ENCODE peak calls at places on chromosome 11, in seven cellular contexts. C is H9, Z is mesenchymal stem cell, Y is neuronal stem cell, K is IMR-90, L is H1, Q is trophoblast cell. B is an unnamed sample.

GRCh38 chr11:119085523-119085878 is 820 bp downstream of the HMBS start:
- DNase-seq in Y (no peak), K (no peak), C (no peak), Z (no peak), L (no peak), Q (no peak), B (no peak)

GRCh38 chr11:107496011-107496410 is 38.4 kb upstream of the CWF19L2 start:
- DNase-seq in Q (no peak), K (peak; percentile 61), Y (no peak), C (no peak), Z (peak; percentile 18), L (no peak), B (no peak)

GRCh38 chr11:68450711-68451110 is 9.8 kb upstream of the PPP6R3 start:
- DNase-seq in C (no peak), L (no peak), Q (no peak), K (no peak), Z (no peak), Y (no peak), B (no peak)

GRCh38 chr11:133382217-133382746 is 150.0 kb downstream of the OPCML start:
- DNase-seq in Q (no peak), L (no peak), C (no peak), K (no peak), Y (no peak), Z (no peak), B (no peak)

GRCh38 chr11:111283945-111284481 is 14.3 kb upstream of the POU2AF3 start:
- DNase-seq in L (no peak), Z (peak; percentile 35), Q (peak; percentile 85), K (peak; percentile 51), C (peak; percentile 46), Y (no peak), B (no peak)

GRCh38 chr11:13954591-13954990 is 7.9 kb upstream of the SPON1 start:
- DNase-seq in C (no peak), Q (no peak), L (no peak), Z (no peak), K (no peak), Y (no peak), B (no peak)

GRCh38 chr11:32045456-32045855 is 45.4 kb upstream of the RCN1 start:
- DNase-seq in Y (no peak), Q (no peak), Z (no peak), C (no peak), L (no peak), K (no peak), B (no peak)

GRCh38 chr11:78657968-78658839 is 83.5 kb upstream of the NARS2 start:
- DNase-seq in Y (no peak), C (no peak), Q (no peak), L (peak; percentile 22), Z (no peak), K (no peak), B (no peak)

GRCh38 chr11:102836290-102836875 is 7.0 kb downstream of the MMP3 start:
- DNase-seq in K (peak; percentile 78), Y (no peak), Z (peak; percentile 24), L (no peak), Q (no peak), C (no peak), B (peak; percentile 31)

GRCh38 chr11:110907629-110908028 is 195.4 kb upstream of the ARHGAP20 start:
- DNase-seq in L (no peak), C (no peak), Y (no peak), Q (no peak), Z (peak; percentile 77), K (peak; percentile 98), B (no peak)

GRCh38 chr11:66015094-66015881 is 3.5 kb downstream of the CST6 start:
- DNase-seq in K (no peak), Y (no peak), C (no peak), Z (no peak), Q (no peak), L (no peak), B (no peak)

GRCh38 chr11:60905551-60906113 is 753 bp downstream of the PRPF19 start:
- DNase-seq in C (no peak), Q (peak; percentile 12), Y (no peak), Z (peak; percentile 61), L (no peak), K (peak; percentile 78), B (peak; percentile 16)

GRCh38 chr11:63017306-63017974 is 1.8 kb upstream of the SLC22A8 start:
- DNase-seq in C (no peak), L (no peak), K (no peak), Z (no peak), Y (no peak), Q (no peak), B (peak; percentile 52)

GRCh38 chr11:81237139-81237538 is 1496.5 kb downstream of the FAM181B start:
- DNase-seq in Q (peak; percentile 7), C (no peak), Z (peak; percentile 59), L (no peak), Y (peak; percentile 50), K (peak; percentile 4), B (peak; percentile 68)

GRCh38 chr11:94169930-94170329 is 41.3 kb downstream of the PANX1 start:
- DNase-seq in C (no peak), Y (no peak), L (no peak), K (no peak), Z (no peak), Q (no peak), B (no peak)
- H3K18ac ChIP-seq in C (no peak overlapping the region), Y (no peak overlapping the region), L (no peak overlapping the region), K (no peak overlapping the region), Z (no peak overlapping the region), Q (no peak overlapping the region), B (no peak overlapping the region)

GRCh38 chr11:45532552-45532951 is 132.9 kb downstream of the CHST1 start:
- DNase-seq in Z (no peak), L (no peak), Y (no peak), K (no peak), Q (no peak), C (no peak), B (no peak)

GRCh38 chr11:45530111-45530510 is 135.3 kb downstream of the CHST1 start:
- DNase-seq in Z (no peak), L (no peak), Y (no peak), Q (no peak), K (no peak), C (no peak), B (no peak)

GRCh38 chr11:45527898-45528297 is 137.5 kb downstream of the CHST1 start:
- DNase-seq in Q (no peak), Z (no peak), L (no peak), Y (no peak), K (no peak), C (no peak), B (no peak)

GRCh38 chr11:45530776-45531175 is 134.6 kb downstream of the CHST1 start:
- DNase-seq in K (no peak), C (no peak), L (no peak), Q (no peak), Z (no peak), Y (no peak), B (no peak)

GRCh38 chr11:45528435-45528834 is 137.0 kb downstream of the CHST1 start:
- DNase-seq in L (no peak), Q (no peak), C (no peak), Y (no peak), Z (no peak), K (no peak), B (no peak)
- H3K18ac ChIP-seq in L (no peak overlapping the region), Q (no peak overlapping the region), C (no peak overlapping the region), Y (no peak overlapping the region), Z (no peak overlapping the region), K (no peak overlapping the region), B (no peak overlapping the region)

DNA sequence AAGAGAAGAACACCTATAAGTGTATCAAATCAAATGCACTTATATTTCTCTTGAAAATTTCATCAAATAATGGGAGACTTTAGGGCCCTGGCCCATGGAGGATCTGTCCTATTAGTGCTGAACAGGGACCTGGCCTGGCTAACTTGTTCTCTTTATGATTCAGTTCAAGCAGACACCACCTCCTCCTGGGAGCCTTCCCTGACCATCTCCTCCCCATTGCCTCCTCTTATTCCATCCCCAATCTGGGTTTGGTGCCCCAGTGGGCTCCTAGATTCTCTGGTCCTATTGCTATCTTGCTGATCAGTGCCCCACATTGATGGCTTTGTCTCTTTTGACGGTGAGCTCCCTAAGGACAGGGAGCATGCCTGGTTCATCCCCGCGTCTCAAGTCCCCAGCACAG is 60.1 kb downstream of the MICAL2 start:
- DNase-seq in Y (no peak), Z (no peak), C (no peak), L (no peak), K (no peak), Q (no peak), B (no peak)
- H3K18ac ChIP-seq in Y (no peak overlapping the region), Z (peak overlapping the region; percentile 55), C (no peak overlapping the region), L (no peak overlapping the region), K (peak overlapping the region; percentile 57), Q (peak overlapping the region; percentile 9), B (no peak overlapping the region)

GRCh38 chr11:64263947-64264317 is 12.6 kb downstream of the PLCB3 start:
- DNase-seq in K (no peak), Z (no peak), Y (no peak), C (no peak), L (no peak), Q (no peak), B (no peak)

GRCh38 chr11:64267207-64267945 is 16.0 kb downstream of the PLCB3 start:
- DNase-seq in Z (no peak), Y (no peak), L (no peak), K (no peak), C (no peak), Q (no peak), B (no peak)

GRCh38 chr11:64264371-64264852 is 13.1 kb downstream of the PLCB3 start:
- DNase-seq in Z (no peak), Y (no peak), K (no peak), Q (no peak), C (no peak), L (no peak), B (no peak)

GRCh38 chr11:64266339-64266738 is 15.0 kb downstream of the PLCB3 start:
- DNase-seq in L (no peak), K (no peak), Y (no peak), C (no peak), Q (no peak), Z (no peak), B (no peak)

DNA sequence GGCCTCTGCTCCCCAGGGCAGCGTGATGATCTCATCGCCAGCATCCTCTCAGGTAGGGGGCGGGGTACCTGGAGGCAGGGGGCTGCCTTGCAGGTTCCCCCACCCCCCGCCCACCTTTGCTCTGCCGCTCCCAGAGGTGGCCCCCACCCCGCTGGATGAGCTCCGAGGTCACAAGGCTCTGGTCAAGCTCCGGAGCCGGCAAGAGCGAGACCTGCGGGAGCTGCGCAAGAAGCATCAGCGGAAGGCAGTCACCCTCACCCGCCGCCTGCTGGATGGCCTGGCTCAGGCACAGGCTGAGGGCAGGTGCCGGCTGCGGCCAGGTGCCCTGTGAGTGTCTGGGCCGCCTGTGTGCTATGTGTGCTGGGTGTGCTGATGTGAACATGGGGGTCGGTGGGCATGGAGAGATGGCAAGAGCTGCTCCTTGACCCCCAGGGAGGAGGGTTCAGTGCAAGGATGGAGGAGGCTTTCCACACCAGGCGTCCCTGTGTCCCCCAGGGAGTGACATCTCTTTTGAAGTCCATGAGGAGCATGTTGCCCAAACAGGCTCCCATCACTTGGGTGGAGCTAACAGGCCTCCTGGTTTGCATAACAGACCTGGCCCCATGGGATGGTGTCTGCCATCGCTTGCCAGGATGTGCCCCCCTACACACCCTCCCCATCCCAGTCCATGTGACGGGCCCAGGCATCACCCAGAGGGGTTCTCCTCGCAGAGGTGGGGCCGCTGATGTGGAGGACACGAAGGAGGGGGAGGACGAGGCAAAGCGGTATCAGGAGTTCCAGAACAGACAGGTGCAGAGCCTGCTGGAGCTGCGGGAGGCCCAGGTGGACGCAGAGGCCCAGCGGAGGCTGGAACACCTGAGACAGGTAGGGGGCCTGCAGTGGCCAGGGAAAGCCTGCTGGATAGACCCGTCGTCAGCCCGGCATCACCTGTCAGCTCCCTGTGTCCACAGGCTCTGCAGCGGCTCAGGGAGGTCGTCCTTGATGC is 14.1 kb downstream of the PLCB3 start:
- DNase-seq in Y (no peak), Z (no peak), C (no peak), L (no peak), Q (no peak), K (no peak), B (no peak)
- H3K18ac ChIP-seq in Y (no peak overlapping the region), Z (no peak overlapping the region), C (no peak overlapping the region), L (no peak overlapping the region), Q (no peak overlapping the region), K (no peak overlapping the region), B (no peak overlapping the region)

GRCh38 chr11:104254347-104254746 is 90.4 kb upstream of the PDGFD start:
- DNase-seq in Q (no peak), Y (peak; percentile 71), Z (peak; percentile 41), C (peak; percentile 85), L (peak; percentile 87), K (no peak), B (peak; percentile 86)
- H3K18ac ChIP-seq in Q (no peak overlapping the region), Y (no peak overlapping the region), Z (no peak overlapping the region), C (no peak overlapping the region), L (no peak overlapping the region), K (no peak overlapping the region), B (no peak overlapping the region)